ENCODE peak calls at places on chromosomes 5 and 9, in six cellular contexts. M, R, K, F, W and Z are unnamed samples. For H3K4me1, the result is how much of the 10 kb centered on the place peaks cover.

GRCh38 chr5:124906339-124907097 is 160.1 kb upstream of the ZNF608 start:
- DNase-seq in K (peak), F (peak), M (peak), W (peak), R (no peak), Z (no peak)

GRCh38 chr5:119583684-119584083 is 45.7 kb upstream of the FAM170A start:
- DNase-seq in R (no peak), W (no peak), K (no peak), F (no peak), M (no peak), Z (no peak)

GRCh38 chr5:96978812-96979449 is 43.1 kb downstream of the LNPEP start:
- DNase-seq in K (no peak), F (no peak), M (peak), W (no peak), R (no peak), Z (no peak)

GRCh38 chr5:173823721-173824567 is 64.2 kb upstream of the CPEB4 start:
- DNase-seq in M (peak), R (no peak), F (no peak), K (no peak), W (peak), Z (no peak)

GRCh38 chr5:169374761-169375160 is 73.8 kb upstream of the SLIT3 start:
- DNase-seq in R (no peak), W (no peak), M (no peak), F (no peak), K (no peak), Z (no peak)

GRCh38 chr9:80074439-80074838 is 502.7 kb downstream of the TLE4 start:
- DNase-seq in M (no peak), W (no peak), R (no peak), F (no peak), K (no peak), Z (no peak)

GRCh38 chr5:160260881-160261815 is 31.8 kb downstream of the FABP6 start:
- DNase-seq in M (peak), R (no peak), K (no peak), W (peak), F (peak), Z (no peak)

GRCh38 chr5:94217216-94217615 is 401.2 kb downstream of the KIAA0825 start:
- DNase-seq in M (no peak), K (no peak), R (no peak), W (no peak), F (no peak), Z (no peak)

GRCh38 chr5:146562461-146562860 is 46.5 kb upstream of the GPR151 start:
- DNase-seq in F (no peak), W (no peak), R (no peak), K (no peak), M (no peak), Z (no peak)

GRCh38 chr5:139676951-139677367 is 28.8 kb downstream of the CXXC5 start:
- DNase-seq in K (no peak), F (no peak), W (no peak), R (no peak), M (no peak), Z (no peak)

GRCh38 chr9:89519393-89519805 is 21.5 kb upstream of the SEMA4D start:
- DNase-seq in W (no peak), F (no peak), R (no peak), K (no peak), M (no peak), Z (no peak)

GRCh38 chr5:82163459-82164108 is 114.6 kb downstream of the RPS23 start:
- DNase-seq in K (no peak), M (no peak), W (no peak), R (no peak), F (no peak), Z (no peak)

GRCh38 chr5:27906481-27906880 is 868.1 kb upstream of the CDH9 start:
- DNase-seq in M (no peak), W (no peak), R (no peak), K (no peak), F (no peak), Z (no peak)

GRCh38 chr5:14428302-14429081 is 153.1 kb upstream of the OTULINL start:
- DNase-seq in K (no peak), R (no peak), W (no peak), F (no peak), M (no peak), Z (no peak)

DNA sequence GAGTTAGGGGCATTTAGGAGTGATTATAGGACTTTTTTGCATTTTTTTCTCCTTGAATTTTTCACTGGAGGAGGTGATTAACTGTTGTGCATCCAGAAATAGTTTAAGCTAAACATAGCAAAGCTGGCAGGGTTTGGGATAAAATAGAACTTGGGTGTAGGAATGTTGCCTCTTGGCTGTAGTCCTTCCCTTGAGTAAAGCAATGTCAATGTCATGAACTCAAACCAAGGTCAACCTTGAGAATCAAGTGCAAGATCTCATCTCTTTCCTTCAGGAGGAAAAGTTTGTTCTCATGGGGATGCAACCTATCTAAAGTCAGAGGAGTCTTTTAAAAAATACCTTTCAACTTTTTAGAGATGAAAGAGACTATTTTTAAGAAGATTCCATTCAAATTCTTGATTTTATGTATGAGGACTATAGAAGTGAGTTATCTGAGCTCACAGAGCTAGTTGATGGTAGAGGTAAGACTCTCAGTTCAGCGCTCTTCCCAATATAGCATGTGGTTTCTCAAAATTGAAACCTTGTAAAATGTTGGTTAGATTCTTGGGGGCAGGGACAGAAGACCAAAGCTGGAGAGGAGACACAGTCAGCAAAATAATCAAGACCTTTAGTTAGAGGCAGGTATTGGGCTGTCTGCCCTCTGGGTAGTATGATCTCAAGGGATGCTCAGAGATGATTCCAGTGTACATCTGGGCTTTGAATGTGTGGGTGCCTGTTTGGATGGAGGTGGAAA is 246.2 kb downstream of the SH3GL2 start:
- DNase-seq in R (no peak), K (no peak), F (no peak), W (no peak), M (no peak), Z (no peak)
- H3K27ac ChIP-seq in R (no peak), K (peak), F (no peak), W (no peak), M (no peak), Z (no peak)

GRCh38 chr9:75601280-75601679 is 289.2 kb upstream of the PCSK5 start:
- DNase-seq in M (no peak), F (no peak), R (no peak), K (no peak), W (no peak), Z (no peak)
- H3K4me3 ChIP-seq in M (no peak), F (no peak), R (no peak), K (no peak), W (no peak), Z (no peak)

GRCh38 chr5:123174916-123175481 is 86.0 kb downstream of the PRDM6 start:
- DNase-seq in R (no peak), M (no peak), K (no peak), F (no peak), W (no peak), Z (no peak)

GRCh38 chr5:123176224-123176937 is 87.3 kb downstream of the PRDM6 start:
- DNase-seq in M (no peak), W (no peak), R (no peak), K (no peak), F (no peak), Z (no peak)

DNA sequence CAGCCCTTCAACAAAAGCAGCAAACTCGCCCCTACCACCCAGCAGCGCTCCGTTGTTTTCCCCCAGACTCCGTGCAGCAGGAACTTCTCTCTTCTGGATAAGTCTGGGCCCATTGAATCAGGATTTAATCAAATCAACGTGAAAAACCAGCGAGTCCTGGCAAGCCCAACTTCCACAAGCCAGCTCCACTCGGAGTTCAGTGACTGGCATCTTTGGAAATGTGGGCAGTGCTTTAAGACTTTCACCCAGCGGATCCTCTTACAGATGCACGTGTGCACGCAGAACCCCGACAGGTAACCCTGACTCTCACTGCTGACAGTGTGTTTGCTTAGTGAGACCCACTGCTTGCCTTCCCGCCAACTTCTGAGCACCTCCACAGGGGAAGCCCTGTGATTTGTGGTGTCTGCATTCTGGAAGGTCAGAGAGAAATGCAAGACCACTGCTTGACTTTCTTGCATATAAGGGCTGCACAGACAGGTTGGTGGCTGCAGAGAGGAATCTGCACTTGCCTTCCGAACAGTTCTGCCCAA is 81.8 kb downstream of the PRDM6 start:
- DNase-seq in R (no peak), F (no peak), W (no peak), K (no peak), M (no peak), Z (no peak)
- H3K4me1 ChIP-seq in R (under half), F (under half), W (under half), K (under half), M (under half), Z (under half)

DNA sequence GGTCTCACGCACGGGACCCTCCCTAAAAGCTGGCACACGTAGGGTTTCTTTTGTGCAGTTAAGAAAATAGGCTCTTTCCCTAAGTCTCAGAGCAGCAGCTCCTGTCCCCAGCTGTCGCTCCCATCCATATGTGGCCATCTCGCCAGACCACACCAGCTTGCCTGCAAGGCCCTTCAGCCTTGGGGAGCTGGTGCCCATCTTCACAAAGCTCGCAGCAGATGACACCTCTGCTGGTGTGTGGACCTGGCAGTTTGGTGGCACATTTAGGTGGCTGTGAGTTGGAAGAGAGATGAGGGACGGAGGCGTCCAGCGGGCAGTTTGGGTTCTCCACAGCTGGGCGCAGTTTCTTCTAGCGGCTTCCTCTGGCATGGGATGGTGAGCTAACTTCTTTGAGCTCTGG is 239.0 kb downstream of the FANCC start:
- DNase-seq in W (no peak), R (no peak), K (no peak), M (no peak), F (peak), Z (no peak)
- H3K27ac ChIP-seq in W (peak), R (no peak), K (peak), M (peak), F (peak), Z (no peak)

GRCh38 chr5:154972476-154973080 is 31.7 kb downstream of the MRPL22 start:
- DNase-seq in W (no peak), F (no peak), K (no peak), M (peak), R (no peak), Z (peak)

GRCh38 chr5:154971501-154971900 is 30.6 kb downstream of the MRPL22 start:
- DNase-seq in R (no peak), M (no peak), W (no peak), F (no peak), K (no peak), Z (no peak)

GRCh38 chr5:154967419-154968024 is 26.6 kb downstream of the MRPL22 start:
- DNase-seq in K (no peak), R (no peak), F (no peak), W (no peak), M (no peak), Z (peak)

GRCh38 chr5:154968953-154969352 is 28.1 kb downstream of the MRPL22 start:
- DNase-seq in K (no peak), W (no peak), R (no peak), F (no peak), M (no peak), Z (no peak)

DNA sequence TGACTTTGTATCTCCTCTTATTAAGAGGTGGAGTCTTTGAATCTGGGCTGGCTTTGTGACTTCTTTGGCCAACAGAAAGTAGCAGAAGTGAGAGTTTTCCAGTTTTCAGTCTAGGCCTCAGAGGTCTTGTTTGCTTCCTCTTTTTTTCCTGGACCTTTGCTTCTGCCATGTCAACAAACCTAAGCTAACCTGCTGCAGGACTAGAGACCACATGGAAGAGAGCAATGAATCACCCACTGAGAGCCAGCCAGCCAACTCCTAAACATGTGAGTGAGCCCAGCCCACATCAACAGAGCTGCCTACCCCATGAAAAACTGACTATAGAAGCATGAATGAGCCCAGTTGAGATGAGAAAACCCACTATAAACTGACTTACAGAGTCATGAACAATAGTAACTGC is 29.9 kb downstream of the MRPL22 start:
- DNase-seq in M (no peak), K (no peak), W (no peak), F (no peak), R (no peak), Z (no peak)
- H3K4me3 ChIP-seq in M (no peak), K (no peak), W (no peak), F (no peak), R (no peak), Z (no peak)

DNA sequence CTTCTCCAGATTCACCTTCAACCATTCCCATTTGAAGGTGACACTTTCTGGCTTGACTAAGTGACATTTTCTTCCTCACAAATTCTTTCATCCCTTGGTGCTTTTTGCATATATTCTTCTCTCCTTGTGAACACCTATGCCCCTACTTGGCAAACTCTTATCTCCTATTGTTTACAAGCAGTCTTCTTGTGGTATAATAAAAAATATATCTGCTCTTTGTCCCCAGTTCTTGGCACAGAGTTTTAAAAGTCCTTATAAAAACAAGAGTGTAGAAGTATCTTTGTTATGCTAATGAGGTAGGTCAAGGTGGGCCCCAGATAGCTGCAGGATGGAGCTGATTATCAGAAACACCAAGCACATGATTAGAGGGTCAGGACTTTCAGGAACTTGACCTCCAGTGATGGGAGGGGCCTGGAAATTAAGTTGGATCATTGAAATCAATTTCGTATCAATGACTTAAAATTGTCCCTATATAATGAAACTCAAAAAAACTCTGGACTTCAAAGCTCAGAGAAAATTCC is 38.0 kb downstream of the TMEM161B start:
- DNase-seq in K (no peak), M (no peak), W (no peak), F (no peak), R (no peak), Z (no peak)
- H3K4me1 ChIP-seq in K (under half), M (under half), W (under half), F (under half), R (under half), Z (under half)

GRCh38 chr5:156755421-156756087 is 94.5 kb upstream of the PPP1R2B start:
- DNase-seq in K (no peak), W (no peak), F (no peak), M (no peak), R (no peak), Z (no peak)

GRCh38 chr5:156753846-156754245 is 96.2 kb upstream of the PPP1R2B start:
- DNase-seq in W (no peak), F (no peak), R (no peak), M (no peak), K (no peak), Z (no peak)

GRCh38 chr5:156759156-156759555 is 90.9 kb upstream of the PPP1R2B start:
- DNase-seq in W (no peak), K (no peak), F (no peak), R (no peak), M (no peak), Z (no peak)

GRCh38 chr5:156762656-156763055 is 87.4 kb upstream of the PPP1R2B start:
- DNase-seq in R (no peak), K (no peak), M (no peak), F (no peak), W (no peak), Z (no peak)

DNA sequence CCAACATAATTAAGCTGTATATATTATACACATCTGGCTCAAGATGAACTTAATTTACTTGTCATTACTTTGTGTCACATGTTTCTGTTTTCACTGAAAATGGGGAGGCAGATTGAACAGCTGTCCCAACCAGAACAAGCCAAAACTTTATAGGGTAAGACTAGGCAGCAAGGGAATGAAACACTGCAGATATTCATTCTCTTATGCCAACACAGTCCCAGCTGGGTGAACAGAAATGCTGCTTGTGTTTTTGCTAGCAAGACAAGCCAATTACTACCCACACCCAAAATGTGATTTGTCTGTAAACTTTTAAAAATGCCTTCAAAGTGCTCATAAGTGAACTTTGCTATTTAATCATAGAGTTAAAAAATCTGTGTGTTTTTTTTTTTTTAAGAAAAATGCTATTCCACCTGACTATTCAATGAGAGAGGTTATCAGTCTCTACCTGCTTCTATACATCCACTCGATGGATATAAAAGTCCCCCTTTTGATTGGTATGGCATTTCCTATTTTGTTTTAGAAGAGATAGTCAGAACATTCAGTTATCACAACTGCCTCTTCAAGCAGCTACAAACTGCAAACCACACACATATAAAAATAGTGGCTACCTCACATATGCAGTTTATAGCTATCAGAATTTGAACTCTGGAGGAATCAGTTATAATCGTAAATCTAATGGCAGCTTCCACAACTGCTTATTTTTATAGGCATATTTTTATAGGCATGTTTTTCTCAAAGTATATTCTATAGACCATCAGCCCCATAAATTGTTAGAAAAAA is 91.9 kb upstream of the PPP1R2B start:
- DNase-seq in K (no peak), R (no peak), M (no peak), F (no peak), W (no peak), Z (no peak)
- H3K27ac ChIP-seq in K (peak), R (no peak), M (no peak), F (no peak), W (no peak), Z (no peak)

GRCh38 chr9:111599948-111600343 is 499 bp upstream of the PTGR1 start:
- DNase-seq in R (no peak), M (no peak), K (peak), W (no peak), F (no peak), Z (no peak)
- H3K4me3 ChIP-seq in R (peak), M (peak), K (peak), W (peak), F (peak), Z (peak)

DNA sequence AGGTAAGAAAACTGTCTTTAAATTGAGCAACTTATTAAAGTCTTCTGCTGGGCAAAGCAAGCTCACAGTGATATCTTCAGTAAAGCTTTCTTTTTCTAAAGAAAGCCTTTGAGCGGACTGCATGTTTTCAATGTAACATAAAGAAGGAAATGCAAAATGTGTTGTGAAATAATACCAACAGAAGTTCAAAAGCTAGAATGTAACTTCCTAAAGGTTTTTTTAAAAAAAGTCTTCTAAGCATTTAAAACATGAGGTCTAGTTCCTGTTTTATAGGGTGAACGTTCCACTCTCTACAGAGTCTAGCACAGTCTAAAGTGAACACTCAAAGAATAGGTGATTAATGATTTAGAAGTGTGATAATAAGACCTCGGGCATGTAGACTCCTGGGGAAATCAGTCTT is 62.9 kb downstream of the DENND1A start:
- DNase-seq in W (no peak), R (no peak), M (no peak), F (no peak), K (no peak), Z (no peak)
- H3K4me1 ChIP-seq in W (under half), R (under half), M (under half), F (under half), K (under half), Z (under half)

GRCh38 chr9:131036529-131037335 is 27.8 kb downstream of the LAMC3 start:
- DNase-seq in K (peak), M (no peak), W (no peak), F (no peak), R (no peak), Z (no peak)
- H3K27ac ChIP-seq in K (no peak), M (peak), W (no peak), F (peak), R (no peak), Z (no peak)